ENCODE peak calls at places on chromosome 17, in ten cellular contexts. E is OCI-LY7, M is astrocyte of the cerebellum, C is heart right ventricle, D is dorsolateral prefrontal cortex, N is lower lobe of right lung, Z is IMR-90, G is cardiac muscle cell, W is SK-N-SH, J is fibroblast of the aortic adventitia. Q is an unnamed sample.

GRCh38 chr17:74744714-74745547 is 3.5 kb upstream of the NHERF1 start:
- DNase-seq in C (peak; percentile 87), G (peak; percentile 67), J (peak; percentile 69), M (peak; percentile 32), E (peak; percentile 81), W (peak; percentile 90), D (peak; percentile 89), Z (peak; percentile 47), N (peak; percentile 92), Q (peak; percentile 73)

GRCh38 chr17:64262422-64263260 is at the start of gene TEX2:
- DNase-seq in C (peak; percentile 70), Z (no peak), E (peak; percentile 53), D (peak; percentile 54), W (peak; percentile 86), J (no peak), M (no peak), N (peak; percentile 81), G (peak; percentile 20), Q (peak; percentile 37)

GRCh38 chr17:29066603-29067002 is 23.7 kb downstream of the PIPOX start:
- DNase-seq in J (no peak), W (no peak), Z (no peak), D (no peak), C (no peak), E (no peak), M (no peak), G (no peak), N (no peak), Q (no peak)

GRCh38 chr17:35716897-35717839 is 14.3 kb upstream of the RASL10B start:
- DNase-seq in C (no peak), M (peak; percentile 93), E (no peak), W (no peak), G (peak; percentile 32), N (no peak), Z (peak; percentile 9), J (no peak), D (no peak), Q (no peak)

GRCh38 chr17:29059281-29059680 is 16.3 kb downstream of the PIPOX start:
- DNase-seq in C (no peak), D (no peak), G (peak; percentile 53), W (no peak), M (no peak), E (no peak), N (no peak), J (peak; percentile 47), Z (peak; percentile 77), Q (no peak)

GRCh38 chr17:62134397-62134796 is 69.3 kb upstream of the MED13 start:
- DNase-seq in E (no peak), D (no peak), M (no peak), Z (peak; percentile 27), J (peak; percentile 6), W (no peak), N (no peak), C (no peak), G (no peak), Q (no peak)

GRCh38 chr17:37079065-37079708 is 130.4 kb downstream of the AATF start:
- DNase-seq in M (no peak), C (no peak), N (no peak), E (no peak), Z (no peak), D (no peak), G (no peak), J (no peak), W (no peak), Q (no peak)

GRCh38 chr17:32558997-32559650 is 72.3 kb downstream of the CDK5R1 start:
- DNase-seq in M (no peak), D (no peak), J (no peak), C (no peak), E (peak; percentile 63), W (peak; percentile 32), G (no peak), N (no peak), Z (no peak), Q (no peak)

GRCh38 chr17:66834919-66835454 is at the start of gene CACNG5:
- DNase-seq in W (peak; percentile 100), Z (no peak), N (no peak), J (no peak), E (no peak), D (no peak), M (no peak), G (no peak), C (no peak), Q (peak; percentile 33)
- H3K4me3 ChIP-seq in W (no peak within 1 kb of the TSS), Z (no peak within 1 kb of the TSS), N (no peak within 1 kb of the TSS), J (no peak within 1 kb of the TSS), E (no peak within 1 kb of the TSS), D (peak within 1 kb of the TSS; percentile 50), M (no peak within 1 kb of the TSS), G (peak within 1 kb of the TSS; percentile 12), C (no peak within 1 kb of the TSS), Q (peak within 1 kb of the TSS; percentile 47)

GRCh38 chr17:45385331-45385997 is 47.2 kb downstream of the ARHGAP27 start:
- DNase-seq in J (peak; percentile 86), E (peak; percentile 90), G (peak; percentile 92), Z (peak; percentile 76), N (peak; percentile 92), D (peak; percentile 88), W (peak; percentile 87), M (peak; percentile 65), C (peak; percentile 91), Q (peak; percentile 73)

GRCh38 chr17:45382982-45383381 is 49.7 kb downstream of the ARHGAP27 start:
- DNase-seq in G (no peak), D (no peak), E (no peak), W (no peak), C (no peak), N (no peak), Z (no peak), M (no peak), J (no peak), Q (no peak)

GRCh38 chr17:45384800-45385262 is 47.8 kb downstream of the ARHGAP27 start:
- DNase-seq in M (no peak), N (no peak), Z (no peak), D (no peak), E (no peak), W (no peak), G (no peak), C (peak; percentile 28), J (no peak), Q (no peak)

GRCh38 chr17:45386180-45386579 is 46.5 kb downstream of the ARHGAP27 start:
- DNase-seq in J (peak; percentile 17), E (no peak), G (peak; percentile 17), M (no peak), Z (no peak), W (no peak), D (no peak), C (no peak), N (no peak), Q (no peak)

DNA sequence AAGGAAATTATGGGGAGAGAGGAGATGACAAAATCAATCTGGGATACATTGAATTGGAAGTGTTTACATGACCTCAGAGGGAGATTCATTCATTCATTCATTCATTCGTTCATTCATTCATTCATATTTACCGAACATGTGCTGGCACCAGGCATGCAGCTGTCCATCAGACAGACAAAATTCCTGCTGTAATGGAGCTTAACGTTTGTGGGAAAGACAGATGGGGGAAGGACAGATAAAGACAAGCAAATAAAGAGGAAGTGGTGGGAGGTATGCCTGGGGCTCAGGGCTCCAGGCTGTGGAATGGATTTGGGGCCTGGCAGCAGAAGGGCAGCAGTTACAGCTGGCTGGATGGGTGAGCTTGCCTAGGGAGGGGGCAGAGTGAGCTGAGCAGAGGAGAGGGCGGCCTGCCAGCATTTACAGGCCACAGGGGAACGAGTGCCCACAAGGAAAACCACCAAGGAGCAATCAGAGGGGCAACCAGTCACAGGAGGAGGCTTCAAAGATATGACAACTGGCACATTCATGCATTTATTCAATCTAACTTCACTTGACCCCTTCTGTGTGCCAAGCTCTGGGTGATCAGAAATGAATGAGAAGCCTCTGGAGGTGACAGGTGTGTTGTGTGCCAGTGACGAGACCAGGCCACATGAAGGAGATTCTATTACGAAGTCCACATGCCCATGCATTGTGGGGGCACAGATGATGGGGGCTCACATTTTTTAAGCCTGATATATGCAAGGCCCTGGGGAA is 48.4 kb downstream of the ARHGAP27 start:
- DNase-seq in Z (no peak), E (no peak), G (peak; percentile 44), M (no peak), N (no peak), D (no peak), C (no peak), W (no peak), J (no peak), Q (peak; percentile 36)
- H3K4me3 ChIP-seq in Z (no peak overlapping the region), E (no peak overlapping the region), G (no peak overlapping the region), M (no peak overlapping the region), N (no peak overlapping the region), D (no peak overlapping the region), C (no peak overlapping the region), W (no peak overlapping the region), J (no peak overlapping the region), Q (no peak overlapping the region)

GRCh38 chr17:7561028-7561575 is 617 bp upstream of the SENP3 start:
- DNase-seq in Z (peak; percentile 76), N (peak; percentile 95), D (peak; percentile 92), C (peak; percentile 91), J (peak; percentile 80), W (peak; percentile 93), G (peak; percentile 89), E (peak; percentile 88), M (peak; percentile 61), Q (peak; percentile 93)

GRCh38 chr17:7560172-7561027 is 1.3 kb upstream of the SENP3 start:
- DNase-seq in N (peak; percentile 80), C (peak; percentile 58), W (peak; percentile 67), G (peak; percentile 68), J (peak; percentile 59), E (peak; percentile 81), M (no peak), Z (peak; percentile 49), D (peak; percentile 53), Q (peak; percentile 83)

GRCh38 chr17:7562208-7562605 is 488 bp downstream of the SENP3 start:
- DNase-seq in D (no peak), Z (no peak), J (no peak), M (no peak), W (no peak), G (no peak), N (no peak), E (no peak), C (no peak), Q (no peak)

GRCh38 chr17:7561589-7562207 is at the start of gene SENP3:
- DNase-seq in J (peak; percentile 87), G (peak; percentile 94), M (peak; percentile 70), D (peak; percentile 86), C (peak; percentile 93), W (peak; percentile 99), Z (peak; percentile 88), N (peak; percentile 93), E (peak; percentile 93), Q (peak; percentile 96)

GRCh38 chr17:7563115-7563869 is 1.6 kb downstream of the SENP3 start:
- DNase-seq in E (no peak), D (no peak), Z (no peak), G (no peak), J (no peak), N (no peak), W (no peak), C (no peak), M (no peak), Q (no peak)
- H3K4me3 ChIP-seq in E (peak overlapping the region; percentile 94), D (peak overlapping the region; percentile 78), Z (no peak overlapping the region), G (peak overlapping the region; percentile 61), J (peak overlapping the region; percentile 85), N (peak overlapping the region; percentile 94), W (peak overlapping the region; percentile 90), C (no peak overlapping the region), M (peak overlapping the region; percentile 83), Q (peak overlapping the region; percentile 90)

GRCh38 chr17:14737984-14738651 is 437.2 kb downstream of the HS3ST3B1 start:
- DNase-seq in G (peak; percentile 97), W (no peak), D (no peak), E (peak; percentile 44), N (peak; percentile 78), Z (peak; percentile 99), J (peak; percentile 93), C (peak; percentile 43), M (peak; percentile 71), Q (no peak)

GRCh38 chr17:14736631-14737030 is 435.8 kb downstream of the HS3ST3B1 start:
- DNase-seq in C (no peak), Z (no peak), M (no peak), N (no peak), W (no peak), E (no peak), J (no peak), G (no peak), D (no peak), Q (no peak)

GRCh38 chr17:14730821-14731220 is 429.9 kb downstream of the HS3ST3B1 start:
- DNase-seq in J (no peak), C (no peak), G (no peak), N (no peak), W (no peak), E (no peak), Z (no peak), D (no peak), M (no peak), Q (no peak)

GRCh38 chr17:14731591-14731990 is 430.7 kb downstream of the HS3ST3B1 start:
- DNase-seq in Z (no peak), C (no peak), D (no peak), J (no peak), M (no peak), G (no peak), N (no peak), W (no peak), E (no peak), Q (no peak)

DNA sequence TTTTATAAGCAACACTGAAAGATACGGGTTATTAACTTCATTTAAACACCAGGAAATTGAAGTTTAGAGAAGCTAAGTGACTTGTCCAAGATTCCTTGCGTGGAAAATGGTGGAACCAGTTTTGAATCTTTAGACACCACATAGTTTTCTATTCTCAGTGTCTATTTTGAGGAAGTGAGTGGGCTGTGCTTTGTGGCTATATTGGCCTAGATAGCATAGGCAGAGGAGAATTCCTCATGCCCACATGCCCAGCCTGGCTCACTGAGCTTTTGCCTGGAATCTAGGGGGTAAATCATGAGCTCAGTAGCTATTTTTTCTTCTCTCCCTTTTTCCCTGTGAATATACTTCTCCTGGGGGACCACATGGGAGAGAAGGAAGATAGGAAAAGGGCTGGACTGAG is 431.3 kb downstream of the HS3ST3B1 start:
- DNase-seq in J (no peak), C (no peak), G (no peak), W (no peak), E (no peak), N (no peak), M (no peak), D (no peak), Z (no peak), Q (no peak)
- H3K4me3 ChIP-seq in J (no peak overlapping the region), C (no peak overlapping the region), G (no peak overlapping the region), W (no peak overlapping the region), E (no peak overlapping the region), N (no peak overlapping the region), M (no peak overlapping the region), D (no peak overlapping the region), Z (no peak overlapping the region), Q (no peak overlapping the region)

Q was measured in A673.